ENCODE peak calls at places on chromosomes 16 and 17, in ten cellular contexts. D, C, O, H, G, W, P, T, S and V are unnamed samples.

GRCh38 chr16:55221836-55222235 is 102.2 kb upstream of the IRX6 start:
- DNase-seq in D (no peak), C (no peak), O (no peak), H (no peak), G (no peak), W (no peak), P (no peak), T (no peak), S (no peak), V (no peak)

GRCh38 chr17:47131761-47132160 is 57.3 kb downstream of the CDC27 start:
- DNase-seq in D (peak), C (no peak), O (no peak), H (no peak), G (no peak), W (no peak), P (no peak), T (no peak), S (no peak), V (no peak)

GRCh38 chr16:55968221-55968620 is 93.0 kb upstream of the CES5A start:
- DNase-seq in D (no peak), C (no peak), O (no peak), H (no peak), G (no peak), W (no peak), P (no peak), T (no peak), S (no peak), V (no peak)

GRCh38 chr17:80749611-80750010 is 205.0 kb downstream of the RPTOR start:
- DNase-seq in D (no peak), C (no peak), O (no peak), H (no peak), G (no peak), W (no peak), P (no peak), T (no peak), S (no peak), V (no peak)

GRCh38 chr17:73710095-73710592 is 65.9 kb upstream of the SDK2 start:
- DNase-seq in D (peak), C (peak), O (peak), H (peak), G (peak), W (peak), P (peak), T (peak), S (no peak), V (no peak)

GRCh38 chr17:8586766-8587165 is 43.8 kb downstream of the MYH10 start:
- DNase-seq in D (no peak), C (no peak), O (no peak), H (no peak), G (no peak), W (no peak), P (no peak), T (no peak), S (no peak), V (no peak)

GRCh38 chr16:59330030-59330670 is 596.0 kb upstream of the GOT2 start:
- DNase-seq in D (no peak), C (no peak), O (no peak), H (no peak), G (no peak), W (no peak), P (no peak), T (no peak), S (no peak), V (no peak)

GRCh38 chr17:63406689-63407330 is 39.3 kb downstream of the CYB561 start:
- DNase-seq in D (peak), C (peak), O (peak), H (peak), G (no peak), W (peak), P (peak), T (peak), S (peak), V (peak)

GRCh38 chr16:29029168-29029994 is 44.5 kb downstream of the LAT start:
- DNase-seq in D (peak), C (no peak), O (no peak), H (peak), G (peak), W (peak), P (no peak), T (peak), S (peak), V (peak)

GRCh38 chr17:50210249-50211225 is 9.1 kb upstream of the COL1A1 start:
- DNase-seq in D (peak), C (no peak), O (no peak), H (no peak), G (peak), W (no peak), P (peak), T (peak), S (peak), V (peak)

GRCh38 chr16:57801856-57802634 is at the start of gene KIFC3:
- DNase-seq in D (peak), C (peak), O (peak), H (peak), G (peak), W (peak), P (peak), T (peak), S (no peak), V (no peak)

GRCh38 chr16:57224651-57225335 is 20.3 kb upstream of the ARL2BP start:
- DNase-seq in D (no peak), C (no peak), O (no peak), H (no peak), G (no peak), W (no peak), P (no peak), T (no peak), S (no peak), V (no peak)

GRCh38 chr17:45782889-45783592 is 1.1 kb upstream of the CRHR1 start:
- DNase-seq in D (no peak), C (no peak), O (no peak), H (peak), G (peak), W (no peak), P (no peak), T (no peak), S (no peak), V (no peak)

GRCh38 chr17:71828182-71828596 is 292.6 kb upstream of the SOX9 start:
- DNase-seq in D (no peak), C (no peak), O (no peak), H (no peak), G (no peak), W (no peak), P (no peak), T (no peak), S (no peak), V (peak)

GRCh38 chr16:48432136-48432535 is 46.9 kb upstream of the SIAH1 start:
- DNase-seq in D (no peak), C (no peak), O (no peak), H (no peak), G (no peak), W (peak), P (no peak), T (no peak), S (no peak), V (no peak)

GRCh38 chr17:69820881-69821473 is 254.0 kb upstream of the KCNJ16 start:
- DNase-seq in D (no peak), C (no peak), O (no peak), H (no peak), G (no peak), W (no peak), P (no peak), T (no peak), S (no peak), V (no peak)

GRCh38 chr16:57758331-57759117 is 23.0 kb downstream of the KATNB1 start:
- DNase-seq in D (no peak), C (no peak), O (no peak), H (no peak), G (peak), W (no peak), P (no peak), T (no peak), S (no peak), V (no peak)

GRCh38 chr16:64092284-64092683 is 1029.6 kb downstream of the CDH11 start:
- DNase-seq in D (peak), C (no peak), O (no peak), H (no peak), G (no peak), W (no peak), P (no peak), T (peak), S (peak), V (peak)

GRCh38 chr16:88839745-88840588 is 16.8 kb downstream of the GALNS start:
- DNase-seq in D (no peak), C (no peak), O (no peak), H (no peak), G (no peak), W (no peak), P (no peak), T (no peak), S (no peak), V (no peak)

GRCh38 chr16:58419241-58420012 is 27.2 kb downstream of the GINS3 start:
- DNase-seq in D (no peak), C (no peak), O (no peak), H (no peak), G (no peak), W (no peak), P (no peak), T (no peak), S (no peak), V (no peak)

GRCh38 chr16:50944431-50944830 is 202.5 kb downstream of the CYLD start:
- DNase-seq in D (no peak), C (no peak), O (no peak), H (no peak), G (no peak), W (no peak), P (no peak), T (no peak), S (no peak), V (no peak)

GRCh38 chr17:72602517-72603345 is 481.9 kb downstream of the SOX9 start:
- DNase-seq in D (peak), C (no peak), O (peak), H (no peak), G (no peak), W (peak), P (peak), T (peak), S (peak), V (no peak)

GRCh38 chr16:30948956-30949654 is at the start of gene ORAI3:
- DNase-seq in D (peak), C (peak), O (peak), H (no peak), G (peak), W (peak), P (peak), T (peak), S (no peak), V (no peak)

GRCh38 chr17:42679492-42680330 is 1.9 kb downstream of the CCR10 start:
- DNase-seq in D (peak), C (no peak), O (peak), H (peak), G (peak), W (peak), P (peak), T (peak), S (no peak), V (no peak)

GRCh38 chr16:67446968-67447507 is 16.1 kb downstream of the HSD11B2 start:
- DNase-seq in D (no peak), C (no peak), O (no peak), H (no peak), G (no peak), W (no peak), P (no peak), T (no peak), S (no peak), V (no peak)

GRCh38 chr17:63035695-63036094 is 69.7 kb downstream of the TANC2 start:
- DNase-seq in D (peak), C (no peak), O (no peak), H (no peak), G (no peak), W (no peak), P (no peak), T (no peak), S (no peak), V (no peak)

GRCh38 chr17:2214047-2214717 is 89.4 kb downstream of the SMG6 start:
- DNase-seq in D (peak), C (peak), O (no peak), H (no peak), G (peak), W (no peak), P (no peak), T (peak), S (peak), V (no peak)

GRCh38 chr17:27086526-27086925 is 207.4 kb upstream of the WSB1 start:
- DNase-seq in D (no peak), C (no peak), O (no peak), H (no peak), G (no peak), W (no peak), P (no peak), T (no peak), S (no peak), V (no peak)

GRCh38 chr17:27091043-27091497 is 202.8 kb upstream of the WSB1 start:
- DNase-seq in D (no peak), C (no peak), O (no peak), H (no peak), G (no peak), W (no peak), P (no peak), T (no peak), S (no peak), V (no peak)

GRCh38 chr17:27088767-27089078 is 205.2 kb upstream of the WSB1 start:
- DNase-seq in D (no peak), C (no peak), O (no peak), H (no peak), G (no peak), W (no peak), P (no peak), T (no peak), S (no peak), V (no peak)

GRCh38 chr17:27087935-27088766 is 205.8 kb upstream of the WSB1 start:
- DNase-seq in D (no peak), C (no peak), O (no peak), H (no peak), G (no peak), W (no peak), P (no peak), T (no peak), S (no peak), V (no peak)

DNA sequence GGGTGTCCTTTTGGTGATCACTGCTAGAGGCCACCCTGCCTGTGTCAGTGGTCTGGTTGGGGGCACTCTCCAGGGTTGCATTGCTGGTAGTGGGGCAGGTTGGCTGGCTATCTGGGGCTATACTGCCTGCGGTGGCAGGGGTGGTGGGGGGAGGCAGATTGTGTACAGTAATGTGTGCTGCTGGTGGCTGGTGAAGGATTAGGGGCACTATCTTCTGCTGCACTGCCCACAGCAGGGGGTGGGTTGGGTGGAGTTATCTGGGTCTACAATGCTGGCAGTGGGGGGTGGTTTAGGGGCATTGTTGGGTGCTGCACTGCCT is 204.0 kb upstream of the WSB1 start:
- DNase-seq in D (no peak), C (no peak), O (no peak), H (no peak), G (no peak), W (no peak), P (no peak), T (no peak), S (no peak), V (no peak)
- H3K4me3 ChIP-seq in D (no peak), C (no peak), O (no peak), H (no peak), G (no peak), W (no peak), P (no peak), T (no peak), S (no peak), V (no peak)

DNA sequence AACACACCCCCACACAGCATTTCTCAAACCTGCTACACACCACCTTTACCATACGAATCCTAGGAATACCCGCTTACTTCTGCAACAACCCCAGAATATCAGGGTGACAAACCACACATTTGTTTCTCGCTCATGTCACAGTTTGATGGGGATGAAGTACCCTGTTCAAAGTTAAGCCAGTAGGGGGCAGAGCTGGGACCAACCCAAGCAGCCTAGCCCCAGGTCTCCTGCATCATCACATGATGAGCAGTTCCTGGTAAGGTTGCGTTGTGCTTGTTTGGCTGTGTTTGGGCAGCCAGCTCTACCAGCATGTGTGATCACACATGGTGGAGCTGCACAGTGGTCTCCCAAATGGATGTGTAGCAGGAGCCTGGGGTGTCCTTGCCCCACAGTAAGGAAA is 103.6 kb upstream of the C16orf82 start:
- DNase-seq in D (peak), C (no peak), O (no peak), H (no peak), G (no peak), W (peak), P (no peak), T (peak), S (no peak), V (no peak)
- TF ChIP-seq CTCF in D (peak), C (no peak), O (no peak), H (no peak), G (no peak), W (peak), P (no peak), T (peak), S (peak), V (peak)

DNA sequence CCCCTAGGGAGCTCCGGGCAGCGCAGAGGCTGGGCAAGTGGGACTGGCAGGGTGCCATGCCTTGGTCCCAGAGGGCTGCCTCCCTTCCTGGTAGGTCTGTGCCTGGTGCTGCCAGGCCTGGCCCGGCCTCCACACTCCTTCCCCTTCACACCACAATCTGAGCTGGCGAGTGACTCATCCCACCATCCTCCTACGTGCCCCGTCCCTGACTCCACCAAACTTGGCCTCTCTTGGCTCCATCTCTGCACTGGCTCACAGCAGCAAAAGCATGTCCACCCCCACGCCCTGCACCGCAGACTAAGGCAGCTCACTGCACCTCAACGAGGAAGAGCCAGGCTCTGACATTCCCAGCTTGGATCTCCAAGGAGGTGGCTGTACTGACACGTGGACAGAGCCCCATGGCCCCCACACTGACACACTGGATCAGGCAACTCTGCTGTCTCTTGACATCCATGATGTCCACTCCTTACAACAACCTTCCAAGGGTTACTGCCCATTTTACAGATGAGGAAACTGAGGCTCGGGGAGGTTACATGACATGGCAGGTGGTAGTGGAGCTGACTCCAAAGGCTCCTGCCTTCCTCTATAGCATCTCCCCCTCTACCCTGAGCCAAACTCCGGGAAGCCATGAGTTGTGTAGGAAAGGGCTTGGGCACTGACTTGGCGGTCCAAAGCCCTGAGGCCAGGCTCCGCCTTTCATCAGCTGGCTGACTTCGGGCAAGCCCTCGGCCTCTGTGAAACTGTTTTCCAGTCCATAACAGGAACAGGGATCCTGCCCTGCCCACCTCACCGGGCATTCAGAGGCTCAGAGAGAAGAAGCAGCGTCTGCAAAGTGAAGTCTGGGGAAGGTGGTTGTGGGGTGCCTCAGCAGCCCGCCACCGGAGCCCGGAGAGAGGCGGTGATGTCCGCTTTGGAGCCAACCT is 20.1 kb upstream of the KRT19 start:
- DNase-seq in D (peak), C (no peak), O (peak), H (no peak), G (peak), W (no peak), P (peak), T (peak), S (peak), V (peak)
- H3K4me3 ChIP-seq in D (no peak), C (peak), O (peak), H (peak), G (peak), W (no peak), P (peak), T (no peak), S (no peak), V (no peak)

GRCh38 chr17:77824102-77824779 is 134.3 kb upstream of the TNRC6C start:
- DNase-seq in D (no peak), C (no peak), O (no peak), H (no peak), G (no peak), W (no peak), P (no peak), T (no peak), S (no peak), V (no peak)

GRCh38 chr17:77822302-77823030 is 136.0 kb upstream of the TNRC6C start:
- DNase-seq in D (no peak), C (no peak), O (no peak), H (no peak), G (peak), W (no peak), P (no peak), T (no peak), S (no peak), V (no peak)

GRCh38 chr17:77819497-77819896 is 139.0 kb upstream of the TNRC6C start:
- DNase-seq in D (no peak), C (no peak), O (no peak), H (no peak), G (no peak), W (no peak), P (no peak), T (no peak), S (no peak), V (no peak)

GRCh38 chr17:77817953-77818352 is 140.6 kb upstream of the TNRC6C start:
- DNase-seq in D (no peak), C (no peak), O (no peak), H (no peak), G (no peak), W (no peak), P (no peak), T (no peak), S (no peak), V (no peak)

DNA sequence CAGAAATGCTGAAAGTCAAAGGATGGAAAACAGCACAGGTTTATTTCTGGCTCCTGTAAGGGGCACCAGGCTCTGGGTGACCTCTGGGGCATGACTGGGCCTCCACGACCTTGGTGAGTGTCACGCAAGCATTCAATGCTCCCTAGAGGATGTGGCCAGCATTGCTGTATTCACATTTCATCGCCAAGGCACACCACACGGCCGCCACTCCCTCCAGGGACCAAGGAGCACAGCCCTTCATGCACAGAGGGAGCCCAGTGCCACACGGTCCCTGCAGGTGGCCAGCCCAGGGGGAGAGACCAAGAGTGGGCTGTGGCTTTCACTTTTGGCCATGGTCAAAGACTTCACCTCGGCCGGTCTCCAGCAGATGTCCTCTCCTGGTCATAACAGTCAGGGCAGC is 137.4 kb upstream of the TNRC6C start:
- DNase-seq in D (no peak), C (no peak), O (no peak), H (no peak), G (no peak), W (peak), P (no peak), T (no peak), S (no peak), V (no peak)
- TF ChIP-seq CTCF in D (no peak), C (no peak), O (no peak), H (no peak), G (peak), W (no peak), P (no peak), T (no peak), S (no peak), V (no peak)

GRCh38 chr17:76502326-76503211 is 1.3 kb upstream of the RHBDF2 start:
- DNase-seq in D (no peak), C (no peak), O (peak), H (no peak), G (no peak), W (no peak), P (peak), T (no peak), S (no peak), V (no peak)

GRCh38 chr17:76504117-76504516 is 2.9 kb upstream of the RHBDF2 start:
- DNase-seq in D (no peak), C (no peak), O (no peak), H (no peak), G (no peak), W (no peak), P (no peak), T (no peak), S (no peak), V (no peak)

GRCh38 chr17:76501827-76502307 is 644 bp upstream of the RHBDF2 start:
- DNase-seq in D (no peak), C (no peak), O (peak), H (no peak), G (no peak), W (no peak), P (peak), T (no peak), S (no peak), V (no peak)

GRCh38 chr17:76511562-76512365 is 10.5 kb upstream of the RHBDF2 start:
- DNase-seq in D (no peak), C (no peak), O (no peak), H (no peak), G (no peak), W (no peak), P (no peak), T (peak), S (no peak), V (no peak)

GRCh38 chr17:76506408-76507328 is 5.4 kb upstream of the RHBDF2 start:
- DNase-seq in D (peak), C (peak), O (peak), H (peak), G (peak), W (peak), P (peak), T (peak), S (no peak), V (no peak)
- H3K4me3 ChIP-seq in D (no peak), C (no peak), O (no peak), H (no peak), G (no peak), W (no peak), P (no peak), T (no peak), S (no peak), V (no peak)